ENCODE peak calls at places on chromosomes 6 and 20, in ten cellular contexts. M, U, P, W, R, V, F, A, E and C are unnamed samples.
A peak's percentile ranks its signal among the peaks of the same experiment; 100 is the strongest.

GRCh38 chr6:152775441-152775840 is 24.8 kb downstream of the VIP start:
- DNase-seq in V (no peak), M (no peak), U (no peak), R (no peak), A (no peak), F (no peak), W (no peak), E (no peak), P (no peak), C (no peak)

GRCh38 chr20:17576215-17576614 is 6.3 kb downstream of the DSTN start:
- DNase-seq in E (no peak), A (no peak), W (no peak), P (no peak), R (no peak), U (no peak), M (no peak), V (no peak), F (no peak), C (no peak)

GRCh38 chr20:53800418-53800817 is 206.8 kb upstream of the ZNF217 start:
- DNase-seq in A (no peak), M (no peak), E (no peak), W (no peak), P (no peak), U (no peak), F (no peak), V (no peak), R (no peak), C (no peak)

GRCh38 chr20:61874421-61875068 is 191.1 kb downstream of the TAF4 start:
- DNase-seq in R (peak; percentile 91), E (peak; percentile 33), P (peak; percentile 35), U (peak; percentile 77), F (peak; percentile 7), V (no peak), A (peak; percentile 28), M (peak; percentile 68), W (no peak), C (no peak)

GRCh38 chr20:45408646-45409213 is 641 bp downstream of the DBNDD2 start:
- DNase-seq in W (no peak), V (no peak), U (no peak), M (no peak), A (no peak), R (no peak), P (no peak), F (peak; percentile 27), E (peak; percentile 16), C (no peak)

GRCh38 chr6:134174790-134175531 is 122.5 kb upstream of the SLC2A12 start:
- DNase-seq in R (peak; percentile 96), F (peak; percentile 93), M (peak; percentile 78), P (peak; percentile 91), E (peak; percentile 95), V (peak; percentile 90), U (peak; percentile 91), A (peak; percentile 97), W (peak; percentile 84), C (peak; percentile 93)

GRCh38 chr20:20018366-20018765 is 1.2 kb downstream of the NAA20 start:
- DNase-seq in U (no peak), F (no peak), E (no peak), P (no peak), M (no peak), R (no peak), A (no peak), V (no peak), W (no peak), C (no peak)

GRCh38 chr6:118719351-118720124 is 68.1 kb upstream of the CEP85L start:
- DNase-seq in P (no peak), U (no peak), E (no peak), A (no peak), F (peak; percentile 45), M (no peak), R (no peak), W (no peak), V (no peak), C (no peak)

GRCh38 chr6:65760285-65760684 is 53.3 kb upstream of the EYS start:
- DNase-seq in A (no peak), R (no peak), M (peak; percentile 52), U (no peak), P (no peak), E (no peak), F (no peak), W (no peak), V (no peak), C (no peak)

GRCh38 chr6:112043032-112044007 is 10.6 kb upstream of the CCN6 start:
- DNase-seq in W (peak; percentile 53), M (peak; percentile 88), E (peak; percentile 87), R (peak; percentile 98), P (peak; percentile 94), F (peak; percentile 94), A (peak; percentile 94), U (peak; percentile 97), V (peak; percentile 95), C (peak; percentile 91)

GRCh38 chr6:66930559-66931290 is 1223.7 kb upstream of the EYS start:
- DNase-seq in W (no peak), P (peak; percentile 63), R (no peak), M (peak; percentile 66), U (no peak), V (no peak), A (no peak), E (no peak), F (no peak), C (no peak)

GRCh38 chr6:41466437-41466990 is 79.7 kb upstream of the FOXP4 start:
- DNase-seq in U (no peak), F (no peak), A (no peak), M (no peak), V (no peak), W (no peak), R (no peak), P (peak; percentile 42), E (no peak), C (no peak)

GRCh38 chr6:164436976-164437375 is 872.4 kb downstream of the C6orf118 start:
- DNase-seq in M (no peak), A (no peak), R (no peak), F (no peak), P (no peak), W (no peak), E (no peak), U (no peak), V (no peak), C (no peak)

GRCh38 chr20:62368629-62369507 is 1.8 kb upstream of the LAMA5 start:
- DNase-seq in P (peak; percentile 45), E (peak; percentile 56), M (peak; percentile 84), W (no peak), U (peak; percentile 90), A (peak; percentile 85), R (peak; percentile 90), F (no peak), V (peak; percentile 50), C (peak; percentile 75)

GRCh38 chr6:21900730-21901129 is 307.2 kb downstream of the SOX4 start:
- DNase-seq in W (no peak), M (peak; percentile 44), F (no peak), U (no peak), P (peak; percentile 85), R (no peak), A (no peak), E (no peak), V (peak; percentile 57), C (no peak)

GRCh38 chr6:137165375-137166246 is 7.8 kb downstream of the IL22RA2 start:
- DNase-seq in A (no peak), W (no peak), R (no peak), M (peak; percentile 45), U (no peak), E (peak; percentile 40), F (peak; percentile 79), P (peak; percentile 34), V (no peak), C (no peak)
- TF ChIP-seq CTCF in A (no peak), W (no peak), R (peak; percentile 11), M (peak; percentile 44), U (no peak), E (peak; percentile 25), F (peak; percentile 87), P (peak; percentile 46), V (no peak), C (no peak)

DNA sequence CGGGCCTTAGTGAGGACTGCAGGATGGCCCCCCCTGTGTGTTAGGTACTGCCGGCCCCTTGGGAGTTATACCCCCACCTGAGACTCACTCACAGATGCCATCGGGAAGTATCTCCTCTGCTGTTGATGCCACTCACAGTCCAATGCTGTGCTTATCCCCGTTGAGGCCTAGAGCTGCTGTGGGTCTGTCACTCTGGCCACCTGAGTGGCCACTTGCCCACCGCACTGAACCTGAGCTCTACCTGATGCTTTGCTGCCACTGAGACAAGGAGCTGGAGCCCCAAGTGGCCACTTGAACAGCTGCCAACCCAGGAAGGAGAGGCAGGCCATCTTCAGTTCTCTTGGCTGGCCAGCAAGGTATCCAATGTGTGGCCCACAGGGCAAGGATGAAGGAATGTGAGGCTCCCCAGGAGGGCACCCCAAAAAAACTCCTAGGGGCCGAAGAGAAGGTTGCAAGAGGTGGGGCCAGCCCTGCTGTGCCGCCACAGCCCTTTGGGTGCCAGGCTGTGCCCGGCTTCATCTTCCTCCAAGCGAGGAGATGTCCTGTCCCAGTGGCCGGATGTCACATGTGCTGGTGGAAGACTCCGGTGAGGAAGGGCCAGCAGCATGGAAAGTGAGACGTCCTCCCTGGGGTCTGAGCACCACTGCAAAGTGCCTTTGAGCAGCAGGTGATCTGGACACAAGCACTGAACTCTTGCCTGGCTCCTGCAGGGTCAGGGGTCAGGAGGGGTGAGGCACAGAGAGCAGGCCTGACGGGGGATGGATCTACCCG is 29.5 kb upstream of the PCMTD2 start:
- DNase-seq in P (no peak), V (no peak), R (no peak), M (no peak), W (no peak), U (no peak), A (no peak), F (no peak), E (peak; percentile 5), C (no peak)
- TF ChIP-seq CTCF in P (no peak), V (no peak), R (peak; percentile 12), M (no peak), W (no peak), U (no peak), A (no peak), F (no peak), E (no peak), C (no peak)

GRCh38 chr20:33211817-33212424 is 5.2 kb upstream of the BPIFA3 start:
- DNase-seq in F (peak; percentile 51), R (peak; percentile 92), W (no peak), A (peak; percentile 88), M (peak; percentile 85), U (peak; percentile 75), E (no peak), P (peak; percentile 57), V (peak; percentile 17), C (no peak)
- TF ChIP-seq CTCF in F (peak; percentile 74), R (peak; percentile 94), W (no peak), A (peak; percentile 70), M (peak; percentile 55), U (peak; percentile 53), E (peak; percentile 31), P (peak; percentile 47), V (peak; percentile 33), C (no peak)

DNA sequence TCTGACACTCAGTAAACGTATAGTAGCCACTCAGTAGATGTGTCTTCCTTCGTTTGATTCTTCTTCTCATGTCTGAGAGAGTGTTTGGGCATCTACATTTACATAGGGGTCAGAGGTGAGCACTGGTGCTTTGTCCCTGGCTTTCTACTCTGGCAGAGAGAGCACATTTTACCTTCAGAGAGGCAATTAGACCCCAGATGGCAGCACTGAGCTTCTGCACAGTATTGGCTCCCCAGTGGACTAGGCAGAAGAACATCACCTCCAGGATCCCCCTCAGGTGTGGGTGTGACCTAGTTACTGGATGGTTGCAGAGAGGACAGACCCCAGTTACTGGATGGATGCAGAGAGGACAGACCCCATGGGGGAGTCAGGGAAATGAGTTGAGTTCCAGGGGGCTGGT is 327.2 kb downstream of the DHX35 start:
- DNase-seq in M (no peak), V (no peak), F (peak; percentile 8), A (peak; percentile 26), U (peak; percentile 47), P (no peak), R (peak; percentile 78), W (no peak), E (no peak), C (no peak)
- TF ChIP-seq CTCF in M (no peak), V (peak; percentile 4), F (peak; percentile 72), A (peak; percentile 18), U (peak; percentile 38), P (no peak), R (peak; percentile 76), W (no peak), E (peak; percentile 19), C (peak; percentile 11)

GRCh38 chr20:9974324-9974723 is 60.5 kb upstream of the ANKEF1 start:
- DNase-seq in E (no peak), R (peak; percentile 50), V (no peak), M (no peak), A (no peak), F (peak; percentile 1), U (peak; percentile 18), W (no peak), P (no peak), C (no peak)
- TF ChIP-seq CTCF in E (no peak), R (peak; percentile 68), V (no peak), M (no peak), A (no peak), F (peak; percentile 54), U (no peak), W (no peak), P (no peak), C (no peak)